ENCODE peak calls at places on chromosomes 6 and 20, in six cellular contexts. Q, A, V, N, K and S are unnamed samples. For H3K9me3 and H3K4me1, the result is how much of the 10 kb centered on the place peaks cover.

GRCh38 chr6:18405477-18406293 is 18.5 kb downstream of the RNF144B start:
- DNase-seq in Q (no peak), A (no peak), V (no peak), N (no peak), K (no peak), S (no peak)

GRCh38 chr6:34150766-34151165 is 4.9 kb upstream of the GRM4 start:
- DNase-seq in Q (no peak), A (no peak), V (no peak), N (no peak), K (no peak), S (no peak)

GRCh38 chr6:112337209-112337638 is 9.9 kb upstream of the RFPL4B start:
- DNase-seq in Q (peak), A (peak), V (no peak), N (peak), K (peak), S (peak)

GRCh38 chr6:17179246-17180073 is 77.6 kb downstream of the STMND1 start:
- DNase-seq in Q (no peak), A (no peak), V (no peak), N (no peak), K (no peak), S (no peak)

GRCh38 chr20:25046736-25047666 is 10.9 kb downstream of the ACSS1 start:
- DNase-seq in Q (peak), A (no peak), V (peak), N (no peak), K (no peak), S (no peak)

GRCh38 chr20:14883324-14883723 is 545.9 kb upstream of the FLRT3 start:
- DNase-seq in Q (no peak), A (no peak), V (no peak), N (no peak), K (no peak), S (no peak)

GRCh38 chr6:117079946-117080345 is 185.4 kb upstream of the VGLL2 start:
- DNase-seq in Q (no peak), A (no peak), V (no peak), N (no peak), K (no peak), S (no peak)

GRCh38 chr6:56528412-56528841 is 114.3 kb downstream of the DST start:
- DNase-seq in Q (no peak), A (no peak), V (no peak), N (no peak), K (no peak), S (no peak)

GRCh38 chr6:63943826-63944225 is 308.2 kb downstream of the PHF3 start:
- DNase-seq in Q (no peak), A (no peak), V (no peak), N (no peak), K (no peak), S (no peak)

GRCh38 chr6:111210074-111210729 is 122.9 kb downstream of the SLC16A10 start:
- DNase-seq in Q (no peak), A (peak), V (no peak), N (no peak), K (peak), S (peak)

DNA sequence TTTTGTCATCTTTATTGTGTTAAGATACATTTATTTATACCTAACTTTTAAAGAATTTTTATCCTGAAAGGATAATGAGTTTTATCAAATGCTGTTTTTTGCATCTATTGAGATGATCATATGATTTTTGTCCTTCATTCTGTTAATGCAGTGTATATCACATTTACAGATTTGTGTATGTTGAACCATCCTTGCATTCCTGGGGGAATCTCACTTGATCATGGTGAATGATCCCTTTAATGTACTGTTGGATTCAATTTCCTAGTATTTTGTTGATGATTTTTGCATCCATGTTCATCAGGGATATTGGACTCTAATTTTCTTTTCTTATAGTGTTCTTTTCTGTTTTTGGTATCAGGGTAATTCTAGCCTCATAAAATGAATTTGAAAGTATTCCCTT is 38.5 kb upstream of the SLC22A3 start:
- DNase-seq in Q (no peak), A (no peak), V (no peak), N (no peak), K (no peak), S (no peak)
- H3K9me3 ChIP-seq in Q (under half), A (under half), V (under half), N (under half), K (under half), S (under half)

GRCh38 chr6:6699741-6700367 is 111.3 kb downstream of the LY86 start:
- DNase-seq in Q (peak), A (peak), V (peak), N (peak), K (peak), S (peak)
- H3K4me1 ChIP-seq in Q (under half), A (under half), V (half or more), N (under half), K (under half), S (under half)

GRCh38 chr6:30515106-30515505 is 25.8 kb downstream of the HLA-E start:
- DNase-seq in Q (no peak), A (no peak), V (no peak), N (no peak), K (no peak), S (no peak)

GRCh38 chr6:30518505-30518850 is 29.2 kb downstream of the HLA-E start:
- DNase-seq in Q (no peak), A (no peak), V (no peak), N (no peak), K (no peak), S (no peak)

GRCh38 chr6:30515967-30516753 is 26.9 kb downstream of the HLA-E start:
- DNase-seq in Q (peak), A (peak), V (peak), N (peak), K (peak), S (peak)

GRCh38 chr6:30520480-30520992 is 31.2 kb downstream of the HLA-E start:
- DNase-seq in Q (no peak), A (no peak), V (no peak), N (no peak), K (no peak), S (no peak)
- H3K9me3 ChIP-seq in Q (under half), A (under half), V (under half), N (under half), K (under half), S (under half)

GRCh38 chr6:15435468-15435867 is 189.6 kb downstream of the JARID2 start:
- DNase-seq in Q (no peak), A (no peak), V (no peak), N (no peak), K (no peak), S (no peak)
- H3K4me1 ChIP-seq in Q (under half), A (half or more), V (under half), N (under half), K (half or more), S (under half)

DNA sequence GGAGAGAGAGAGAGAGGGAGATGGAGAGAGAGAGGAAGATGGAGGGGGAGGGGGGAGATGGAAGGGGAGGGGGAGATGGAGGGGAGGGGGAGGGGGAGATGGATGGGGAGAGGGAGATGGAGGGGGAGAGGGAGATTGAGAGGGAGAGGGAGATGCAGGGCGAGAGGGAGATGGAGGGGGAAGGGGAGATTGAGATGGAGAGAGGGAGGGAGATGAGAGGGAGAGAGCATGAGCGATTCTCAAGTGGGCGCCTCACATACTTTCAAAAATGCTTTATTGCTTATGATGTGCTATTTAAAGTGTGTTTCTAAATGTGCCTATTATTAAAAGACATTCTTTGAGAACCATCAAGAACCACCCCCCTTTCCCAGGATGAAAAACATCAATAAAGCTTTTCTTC is 43.7 kb upstream of the DACT2 start:
- DNase-seq in Q (no peak), A (no peak), V (no peak), N (no peak), K (no peak), S (no peak)
- H3K9me3 ChIP-seq in Q (under half), A (under half), V (under half), N (under half), K (under half), S (under half)

DNA sequence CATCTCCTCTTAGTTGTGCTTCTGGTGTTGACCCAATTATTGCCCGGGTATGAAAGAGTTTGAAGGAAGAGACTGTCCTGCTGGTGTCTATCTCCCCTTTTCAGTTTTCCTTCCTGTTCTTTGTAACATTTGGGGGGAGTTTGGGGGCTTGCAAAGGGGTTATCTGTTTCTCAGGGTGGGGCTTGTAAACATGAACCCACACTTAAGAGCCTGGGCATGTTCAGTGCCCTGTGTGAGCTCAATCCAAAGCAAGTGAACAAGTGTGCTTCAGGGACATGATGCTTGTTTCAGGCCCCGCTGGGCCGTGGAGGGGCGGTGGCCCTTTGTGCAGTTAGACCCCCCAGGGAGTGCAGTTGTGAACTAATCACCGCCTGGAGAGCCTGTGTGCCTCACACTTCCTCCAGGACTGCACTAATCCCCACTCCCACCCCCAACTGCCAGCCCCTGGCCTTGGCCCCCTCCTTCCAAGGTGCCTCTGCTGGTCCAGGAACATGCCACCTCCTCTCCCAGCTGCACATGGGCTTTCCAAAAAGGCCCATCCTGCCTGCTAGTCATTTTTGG is 58.1 kb downstream of the RREB1 start:
- DNase-seq in Q (no peak), A (no peak), V (no peak), N (no peak), K (no peak), S (no peak)
- H3K4me1 ChIP-seq in Q (under half), A (half or more), V (half or more), N (under half), K (half or more), S (under half)

GRCh38 chr6:4815584-4815983 is 39.4 kb downstream of the CDYL start:
- DNase-seq in Q (no peak), A (no peak), V (no peak), N (no peak), K (no peak), S (no peak)

GRCh38 chr6:4813055-4813454 is 36.9 kb downstream of the CDYL start:
- DNase-seq in Q (no peak), A (no peak), V (no peak), N (no peak), K (no peak), S (no peak)

GRCh38 chr6:4809999-4810918 is 34.1 kb downstream of the CDYL start:
- DNase-seq in Q (no peak), A (no peak), V (no peak), N (no peak), K (no peak), S (peak)

GRCh38 chr6:4814212-4814611 is 38.0 kb downstream of the CDYL start:
- DNase-seq in Q (no peak), A (no peak), V (no peak), N (no peak), K (no peak), S (peak)

GRCh38 chr6:4812068-4812467 is 35.9 kb downstream of the CDYL start:
- DNase-seq in Q (no peak), A (no peak), V (no peak), N (no peak), K (no peak), S (no peak)
- H3K9me3 ChIP-seq in Q (under half), A (under half), V (under half), N (under half), K (under half), S (under half)

DNA sequence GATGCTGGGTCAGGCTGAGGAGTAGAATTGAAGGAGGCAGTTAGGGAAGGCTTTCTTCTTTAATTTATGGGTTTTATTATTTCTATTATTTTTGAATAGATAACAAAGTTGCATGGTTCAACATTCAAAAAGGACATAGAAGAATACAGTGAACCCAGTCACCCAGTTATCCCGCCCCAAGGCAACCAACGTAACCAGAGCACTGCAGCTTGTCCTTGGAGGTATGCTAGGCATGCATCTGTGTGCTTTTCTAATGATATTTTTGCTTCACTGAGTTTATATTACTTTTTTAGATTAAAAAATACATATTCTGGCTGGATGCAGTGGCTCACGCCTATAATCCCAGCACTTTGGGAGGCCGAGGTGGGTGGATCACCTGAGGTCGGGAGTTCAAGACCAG is 47.4 kb upstream of the DSN1 start:
- DNase-seq in Q (no peak), A (no peak), V (no peak), N (no peak), K (no peak), S (no peak)
- H3K4me1 ChIP-seq in Q (under half), A (under half), V (under half), N (under half), K (under half), S (under half)